ENCODE peak calls at places on chromosome 1, in six cellular contexts. One of them, this sample, is unnamed. For H3K27me3, the result is how much of the 10 kb centered on the place peaks cover.

GRCh38 chr1:79044974-79045650 is 38.6 kb upstream of the ADGRL4 start:
- DNase-seq in endothelial cell of umbilical vein: no peak
- DNase-seq in esophagus squamous epithelium: no peak
- DNase-seq in adrenal gland: no peak
- DNase-seq in ovary: no peak
- DNase-seq in esophagus muscularis mucosa: no peak
- DNase-seq in this sample: no peak

GRCh38 chr1:239061770-239062169 is 324.6 kb upstream of the CHRM3 start:
- DNase-seq in endothelial cell of umbilical vein: no peak
- DNase-seq in esophagus squamous epithelium: no peak
- DNase-seq in adrenal gland: no peak
- DNase-seq in ovary: no peak
- DNase-seq in esophagus muscularis mucosa: no peak
- DNase-seq in this sample: no peak

GRCh38 chr1:3771108-3772026 is 1.2 kb upstream of the SMIM1 start:
- DNase-seq in endothelial cell of umbilical vein: no peak
- DNase-seq in esophagus squamous epithelium: no peak
- DNase-seq in adrenal gland: no peak
- DNase-seq in ovary: peak
- DNase-seq in esophagus muscularis mucosa: no peak
- DNase-seq in this sample: peak

GRCh38 chr1:202858306-202858705 is 30.6 kb downstream of the RABIF start:
- DNase-seq in endothelial cell of umbilical vein: peak
- DNase-seq in esophagus squamous epithelium: no peak
- DNase-seq in adrenal gland: peak
- DNase-seq in ovary: peak
- DNase-seq in esophagus muscularis mucosa: no peak
- DNase-seq in this sample: peak

GRCh38 chr1:24417681-24418080 is 2.1 kb downstream of the NIPAL3 start:
- DNase-seq in endothelial cell of umbilical vein: no peak
- DNase-seq in esophagus squamous epithelium: no peak
- DNase-seq in adrenal gland: no peak
- DNase-seq in ovary: no peak
- DNase-seq in esophagus muscularis mucosa: no peak
- DNase-seq in this sample: no peak

GRCh38 chr1:89622895-89623294 is 10.0 kb upstream of the LRRC8C start:
- DNase-seq in endothelial cell of umbilical vein: no peak
- DNase-seq in esophagus squamous epithelium: no peak
- DNase-seq in adrenal gland: no peak
- DNase-seq in ovary: no peak
- DNase-seq in esophagus muscularis mucosa: no peak
- DNase-seq in this sample: no peak

GRCh38 chr1:51719146-51719545 is 102.3 kb downstream of the OSBPL9 start:
- DNase-seq in endothelial cell of umbilical vein: no peak
- DNase-seq in esophagus squamous epithelium: no peak
- DNase-seq in adrenal gland: no peak
- DNase-seq in ovary: no peak
- DNase-seq in esophagus muscularis mucosa: no peak
- DNase-seq in this sample: no peak

GRCh38 chr1:30412241-30413110 is 310.9 kb downstream of the MATN1 start:
- DNase-seq in endothelial cell of umbilical vein: no peak
- DNase-seq in esophagus squamous epithelium: no peak
- DNase-seq in adrenal gland: no peak
- DNase-seq in ovary: no peak
- DNase-seq in esophagus muscularis mucosa: peak
- DNase-seq in this sample: no peak

GRCh38 chr1:89503690-89504089 is 20.9 kb upstream of the LRRC8B start:
- DNase-seq in endothelial cell of umbilical vein: no peak
- DNase-seq in esophagus squamous epithelium: no peak
- DNase-seq in adrenal gland: no peak
- DNase-seq in ovary: no peak
- DNase-seq in esophagus muscularis mucosa: no peak
- DNase-seq in this sample: no peak

GRCh38 chr1:2384941-2385481 is 6.3 kb downstream of the MORN1 start:
- DNase-seq in endothelial cell of umbilical vein: no peak
- DNase-seq in esophagus squamous epithelium: no peak
- DNase-seq in adrenal gland: peak
- DNase-seq in ovary: peak
- DNase-seq in esophagus muscularis mucosa: no peak
- DNase-seq in this sample: peak

GRCh38 chr1:97875996-97876395 is 44.8 kb downstream of the DPYD start:
- DNase-seq in endothelial cell of umbilical vein: no peak
- DNase-seq in esophagus squamous epithelium: no peak
- DNase-seq in adrenal gland: no peak
- DNase-seq in ovary: no peak
- DNase-seq in esophagus muscularis mucosa: no peak
- DNase-seq in this sample: no peak

GRCh38 chr1:245715291-245715701 is 560.5 kb downstream of the KIF26B start:
- DNase-seq in endothelial cell of umbilical vein: no peak
- DNase-seq in esophagus squamous epithelium: no peak
- DNase-seq in adrenal gland: no peak
- DNase-seq in ovary: no peak
- DNase-seq in esophagus muscularis mucosa: no peak
- DNase-seq in this sample: no peak

GRCh38 chr1:206563367-206563953 is 48.8 kb downstream of the EIF2D start:
- DNase-seq in endothelial cell of umbilical vein: no peak
- DNase-seq in esophagus squamous epithelium: no peak
- DNase-seq in adrenal gland: no peak
- DNase-seq in ovary: no peak
- DNase-seq in esophagus muscularis mucosa: no peak
- DNase-seq in this sample: no peak

GRCh38 chr1:27562483-27563406 is 41.2 kb downstream of the AHDC1 start:
- DNase-seq in endothelial cell of umbilical vein: no peak
- DNase-seq in esophagus squamous epithelium: no peak
- DNase-seq in adrenal gland: no peak
- DNase-seq in ovary: no peak
- DNase-seq in esophagus muscularis mucosa: no peak
- DNase-seq in this sample: peak

GRCh38 chr1:65416767-65417166 is 3.7 kb upstream of the LEPR start:
- DNase-seq in endothelial cell of umbilical vein: no peak
- DNase-seq in esophagus squamous epithelium: no peak
- DNase-seq in adrenal gland: no peak
- DNase-seq in ovary: no peak
- DNase-seq in esophagus muscularis mucosa: no peak
- DNase-seq in this sample: no peak

GRCh38 chr1:91736999-91737615 is 148.8 kb downstream of the TGFBR3 start:
- DNase-seq in endothelial cell of umbilical vein: peak
- DNase-seq in esophagus squamous epithelium: no peak
- DNase-seq in adrenal gland: peak
- DNase-seq in ovary: no peak
- DNase-seq in esophagus muscularis mucosa: no peak
- DNase-seq in this sample: no peak

GRCh38 chr1:90045853-90046563 is 51.1 kb downstream of the ZNF326 start:
- DNase-seq in endothelial cell of umbilical vein: peak
- DNase-seq in esophagus squamous epithelium: no peak
- DNase-seq in adrenal gland: no peak
- DNase-seq in ovary: no peak
- DNase-seq in esophagus muscularis mucosa: no peak
- DNase-seq in this sample: no peak

GRCh38 chr1:26530898-26531598 is 1.5 kb downstream of the RPS6KA1 start:
- DNase-seq in endothelial cell of umbilical vein: no peak
- DNase-seq in esophagus squamous epithelium: no peak
- DNase-seq in adrenal gland: peak
- DNase-seq in ovary: no peak
- DNase-seq in esophagus muscularis mucosa: no peak
- DNase-seq in this sample: no peak

GRCh38 chr1:160209656-160210046 is 4.5 kb downstream of the PEA15 start:
- DNase-seq in endothelial cell of umbilical vein: no peak
- DNase-seq in esophagus squamous epithelium: no peak
- DNase-seq in adrenal gland: peak
- DNase-seq in ovary: no peak
- DNase-seq in esophagus muscularis mucosa: no peak
- DNase-seq in this sample: peak

GRCh38 chr1:65163193-65163805 is 15.3 kb downstream of the AK4 start:
- DNase-seq in endothelial cell of umbilical vein: no peak
- DNase-seq in esophagus squamous epithelium: no peak
- DNase-seq in adrenal gland: no peak
- DNase-seq in ovary: no peak
- DNase-seq in esophagus muscularis mucosa: no peak
- DNase-seq in this sample: no peak

GRCh38 chr1:8600336-8600735 is 217.1 kb downstream of the RERE start:
- DNase-seq in endothelial cell of umbilical vein: peak
- DNase-seq in esophagus squamous epithelium: no peak
- DNase-seq in adrenal gland: no peak
- DNase-seq in ovary: no peak
- DNase-seq in esophagus muscularis mucosa: no peak
- DNase-seq in this sample: no peak

GRCh38 chr1:71921197-71921596 is 361.1 kb downstream of the NEGR1 start:
- DNase-seq in endothelial cell of umbilical vein: no peak
- DNase-seq in esophagus squamous epithelium: no peak
- DNase-seq in adrenal gland: no peak
- DNase-seq in ovary: no peak
- DNase-seq in esophagus muscularis mucosa: no peak
- DNase-seq in this sample: no peak

GRCh38 chr1:113391643-113392271 is 1.4 kb downstream of the MAGI3 start:
- DNase-seq in endothelial cell of umbilical vein: peak
- DNase-seq in esophagus squamous epithelium: no peak
- DNase-seq in adrenal gland: no peak
- DNase-seq in ovary: no peak
- DNase-seq in esophagus muscularis mucosa: no peak
- DNase-seq in this sample: no peak

GRCh38 chr1:113390871-113391642 is 742 bp downstream of the MAGI3 start:
- DNase-seq in endothelial cell of umbilical vein: peak
- DNase-seq in esophagus squamous epithelium: peak
- DNase-seq in adrenal gland: peak
- DNase-seq in ovary: peak
- DNase-seq in esophagus muscularis mucosa: no peak
- DNase-seq in this sample: peak

GRCh38 chr1:113388621-113389355 is 1.5 kb upstream of the MAGI3 start:
- DNase-seq in endothelial cell of umbilical vein: peak
- DNase-seq in esophagus squamous epithelium: no peak
- DNase-seq in adrenal gland: peak
- DNase-seq in ovary: peak
- DNase-seq in esophagus muscularis mucosa: no peak
- DNase-seq in this sample: peak

GRCh38 chr1:113389356-113389952 is 861 bp upstream of the MAGI3 start:
- DNase-seq in endothelial cell of umbilical vein: no peak
- DNase-seq in esophagus squamous epithelium: no peak
- DNase-seq in adrenal gland: no peak
- DNase-seq in ovary: no peak
- DNase-seq in esophagus muscularis mucosa: no peak
- DNase-seq in this sample: no peak

GRCh38 chr1:113389953-113390834 is at the start of gene MAGI3:
- DNase-seq in endothelial cell of umbilical vein: peak
- DNase-seq in esophagus squamous epithelium: peak
- DNase-seq in adrenal gland: peak
- DNase-seq in ovary: peak
- DNase-seq in esophagus muscularis mucosa: peak
- DNase-seq in this sample: peak
- TF ChIP-seq POLR2A in endothelial cell of umbilical vein: peak
- TF ChIP-seq POLR2A in esophagus squamous epithelium: no peak
- TF ChIP-seq POLR2A in adrenal gland: peak
- TF ChIP-seq POLR2A in ovary: peak
- TF ChIP-seq POLR2A in esophagus muscularis mucosa: peak
- TF ChIP-seq POLR2A in this sample: no peak

DNA sequence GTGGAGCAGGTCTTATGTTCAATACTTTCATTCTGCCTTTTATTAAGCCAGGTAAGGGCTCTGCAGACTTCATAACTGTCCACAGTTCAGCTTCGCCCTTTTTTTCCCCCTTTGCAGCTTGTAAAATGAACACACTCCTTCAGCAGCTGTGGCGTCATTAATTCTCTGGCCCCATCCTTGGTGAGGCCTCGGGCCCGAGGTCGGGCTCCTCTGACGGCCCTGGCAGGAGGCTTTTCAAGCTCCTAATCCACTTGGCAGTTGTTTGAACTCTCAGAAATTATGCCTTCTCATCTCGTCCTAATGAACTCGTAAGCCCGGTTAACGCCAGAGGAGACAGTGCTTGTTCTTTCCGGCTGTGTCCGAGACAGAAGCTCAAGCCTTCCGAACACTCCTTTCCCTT is 18.2 kb upstream of the EPHA8 start:
- DNase-seq in endothelial cell of umbilical vein: no peak
- DNase-seq in esophagus squamous epithelium: no peak
- DNase-seq in adrenal gland: no peak
- DNase-seq in ovary: no peak
- DNase-seq in esophagus muscularis mucosa: no peak
- DNase-seq in this sample: no peak
- H3K27me3 ChIP-seq in endothelial cell of umbilical vein: under half
- H3K27me3 ChIP-seq in esophagus squamous epithelium: under half
- H3K27me3 ChIP-seq in adrenal gland: under half
- H3K27me3 ChIP-seq in ovary: under half
- H3K27me3 ChIP-seq in esophagus muscularis mucosa: under half
- H3K27me3 ChIP-seq in this sample: under half

GRCh38 chr1:54885237-54885679 is 1.7 kb downstream of the DHCR24 start:
- DNase-seq in endothelial cell of umbilical vein: peak
- DNase-seq in esophagus squamous epithelium: no peak
- DNase-seq in adrenal gland: no peak
- DNase-seq in ovary: no peak
- DNase-seq in esophagus muscularis mucosa: no peak
- DNase-seq in this sample: no peak
- TF ChIP-seq POLR2A in endothelial cell of umbilical vein: no peak
- TF ChIP-seq POLR2A in esophagus squamous epithelium: no peak
- TF ChIP-seq POLR2A in adrenal gland: peak
- TF ChIP-seq POLR2A in ovary: no peak
- TF ChIP-seq POLR2A in esophagus muscularis mucosa: no peak
- TF ChIP-seq POLR2A in this sample: no peak

GRCh38 chr1:204771358-204771757 is 85.8 kb upstream of the LRRN2 start:
- DNase-seq in endothelial cell of umbilical vein: no peak
- DNase-seq in esophagus squamous epithelium: no peak
- DNase-seq in adrenal gland: no peak
- DNase-seq in ovary: no peak
- DNase-seq in esophagus muscularis mucosa: no peak
- DNase-seq in this sample: no peak
- H3K27me3 ChIP-seq in endothelial cell of umbilical vein: under half
- H3K27me3 ChIP-seq in esophagus squamous epithelium: under half
- H3K27me3 ChIP-seq in adrenal gland: under half
- H3K27me3 ChIP-seq in ovary: under half
- H3K27me3 ChIP-seq in esophagus muscularis mucosa: under half
- H3K27me3 ChIP-seq in this sample: under half

DNA sequence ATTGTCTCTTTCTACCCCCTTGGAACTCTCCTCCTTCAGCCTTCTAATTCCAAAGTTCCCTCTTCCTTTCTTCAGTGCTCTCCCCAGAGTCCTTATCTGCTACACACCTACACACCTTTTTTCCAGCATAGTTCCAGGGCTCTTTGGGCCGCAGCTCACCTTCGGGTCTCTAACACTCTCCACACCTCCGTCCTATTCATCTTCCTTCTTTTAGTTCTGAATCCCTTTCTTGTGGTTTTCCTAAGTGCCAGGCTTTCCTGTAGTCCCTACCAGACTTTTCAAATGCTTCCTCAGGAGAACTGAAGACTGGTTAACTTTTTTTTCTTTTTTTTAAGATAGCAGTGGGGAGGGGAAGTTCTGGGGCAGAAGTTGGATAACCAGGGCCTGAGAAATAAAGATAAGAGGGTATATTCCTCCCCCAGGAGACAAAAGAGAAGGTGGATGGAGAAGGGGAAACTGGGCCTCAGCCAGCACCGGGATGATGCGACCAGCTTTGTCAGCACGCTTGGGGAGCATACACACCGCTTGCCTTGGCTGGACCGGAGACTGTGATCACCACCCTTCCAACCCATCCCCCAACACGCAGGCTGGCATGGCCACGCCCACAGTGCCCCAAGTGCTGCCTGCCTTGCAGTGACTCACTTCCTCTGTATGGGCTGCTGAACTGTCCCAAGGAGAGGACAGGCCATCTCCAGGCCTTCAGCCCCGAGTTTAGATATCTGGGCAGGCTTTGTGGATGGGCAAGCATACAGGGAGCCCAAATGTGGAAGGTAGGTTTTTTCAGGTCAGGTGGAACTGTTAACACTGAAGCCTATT is 2.5 kb upstream of the CERS2 start:
- DNase-seq in endothelial cell of umbilical vein: peak
- DNase-seq in esophagus squamous epithelium: peak
- DNase-seq in adrenal gland: peak
- DNase-seq in ovary: peak
- DNase-seq in esophagus muscularis mucosa: no peak
- DNase-seq in this sample: peak
- TF ChIP-seq POLR2A in endothelial cell of umbilical vein: no peak
- TF ChIP-seq POLR2A in esophagus squamous epithelium: no peak
- TF ChIP-seq POLR2A in adrenal gland: peak
- TF ChIP-seq POLR2A in ovary: no peak
- TF ChIP-seq POLR2A in esophagus muscularis mucosa: no peak
- TF ChIP-seq POLR2A in this sample: no peak

This sample was measured in heart left ventricle.